ENCODE peak calls at places on chromosomes 4 and X, in eight cellular contexts. Z is globus pallidus; V is iris pigment epithelial cell; A is NCI-H1092 treated with DMSO at 0.1 percent for 48 hours; B is activated T-helper 9 cell treated with anti-CD3 and anti-CD28 coated beads, Interleukin-2, amount 50 U/mL, for 16 hours; Q is mesothelial cell of epicardium; M is EL; C is amygdala. E is an unnamed sample.

GRCh38 chr4:120865985-120866384 is 56.5 kb downstream of the PRDM5 start:
- DNase-seq in B (no peak), Z (no peak), M (no peak), C (no peak), Q (no peak), A (no peak), V (no peak), E (peak)

GRCh38 chrX:65644621-65645287 is 22.7 kb upstream of the MSN start:
- DNase-seq in A (no peak), C (no peak), Q (no peak), M (peak), Z (peak), B (no peak), V (peak), E (no peak)

GRCh38 chr4:123397276-123398150 is 918 bp downstream of the SPRY1 start:
- DNase-seq in A (peak), C (no peak), Q (peak), Z (peak), V (peak), B (peak), M (peak), E (peak)

GRCh38 chr4:8374851-8375649 is 65.5 kb downstream of the ACOX3 start:
- DNase-seq in Q (no peak), C (no peak), V (no peak), Z (no peak), M (no peak), A (no peak), B (no peak), E (no peak)

GRCh38 chr4:43132010-43132582 is 239.6 kb downstream of the GRXCR1 start:
- DNase-seq in Q (peak), M (peak), Z (peak), A (peak), V (peak), B (no peak), C (peak), E (peak)

GRCh38 chrX:41148553-41148952 is 63.3 kb downstream of the USP9X start:
- DNase-seq in B (no peak), Z (no peak), M (peak), Q (no peak), A (no peak), C (no peak), V (peak), E (no peak)

GRCh38 chr4:52015366-52015765 is 4.8 kb downstream of the LRRC66 start:
- DNase-seq in Q (no peak), B (no peak), Z (no peak), A (peak), M (no peak), V (peak), C (no peak), E (no peak)

GRCh38 chrX:102934624-102935023 is 2.4 kb upstream of the RAB40AL start:
- DNase-seq in A (peak), Z (peak), C (no peak), V (peak), M (peak), B (no peak), Q (no peak), E (no peak)

GRCh38 chr4:54913751-54914526 is 211.5 kb downstream of the KDR start:
- DNase-seq in V (no peak), Z (no peak), A (no peak), M (peak), B (no peak), C (no peak), Q (no peak), E (peak)

GRCh38 chrX:14902536-14902935 is 29.3 kb downstream of the MOSPD2 start:
- DNase-seq in A (no peak), V (no peak), B (no peak), Q (no peak), Z (peak), M (no peak), C (no peak), E (no peak)

GRCh38 chr4:156193116-156193515 is 239.4 kb upstream of the CTSO start:
- DNase-seq in V (peak), B (no peak), Z (no peak), A (no peak), C (no peak), M (no peak), Q (no peak), E (no peak)

GRCh38 chr4:86939123-86939522 is 4.3 kb downstream of the AFF1 start:
- DNase-seq in Q (no peak), M (no peak), V (no peak), B (no peak), C (no peak), Z (no peak), A (no peak), E (no peak)

GRCh38 chrX:122878269-122878668 is 305.8 kb upstream of the GRIA3 start:
- DNase-seq in A (no peak), Z (no peak), C (no peak), Q (no peak), M (peak), V (no peak), B (no peak), E (no peak)

GRCh38 chr4:65250916-65251315 is 419.4 kb downstream of the EPHA5 start:
- DNase-seq in Q (no peak), V (no peak), A (no peak), Z (no peak), B (no peak), M (no peak), C (no peak), E (no peak)

GRCh38 chr4:13322681-13323101 is 161.4 kb downstream of the RAB28 start:
- DNase-seq in M (peak), Z (no peak), B (no peak), V (peak), C (no peak), Q (no peak), A (no peak), E (no peak)

GRCh38 chr4:60187428-60187827 is 1012.7 kb upstream of the ADGRL3 start:
- DNase-seq in Q (no peak), M (no peak), C (no peak), A (no peak), V (no peak), B (no peak), Z (no peak), E (no peak)

GRCh38 chr4:1684756-1685603 is 867 bp upstream of the FAM53A start:
- DNase-seq in B (no peak), V (no peak), M (no peak), A (no peak), C (no peak), Z (no peak), Q (no peak), E (no peak)

GRCh38 chrX:69741706-69742105 is 125.8 kb downstream of the EDA start:
- DNase-seq in C (no peak), M (no peak), Q (no peak), A (no peak), V (no peak), Z (no peak), B (no peak), E (no peak)

GRCh38 chr4:147590249-147590920 is 26.8 kb upstream of the TMEM184C start:
- DNase-seq in M (peak), V (peak), B (peak), C (no peak), Z (peak), A (peak), Q (peak), E (peak)

GRCh38 chr4:112523764-112524505 is 8.0 kb upstream of the NEUROG2 start:
- DNase-seq in M (peak), V (no peak), A (peak), C (no peak), Z (no peak), B (peak), Q (peak), E (peak)

GRCh38 chrX:131792356-131792749 is 230.7 kb upstream of the STK26 start:
- DNase-seq in A (peak), B (peak), V (peak), Q (no peak), Z (no peak), M (no peak), C (peak), E (no peak)

E was measured in NCI-H2171.